ENCODE peak calls at places on chromosomes 3 and 15, in nine cellular contexts. E is ovary, L is A549, G is testis, O is heart left ventricle, I is uterus, W is transverse colon, T is IMR-90, P is body of pancreas. F is an unnamed sample. For H3K4me1, the result is how much of the 10 kb centered on the place peaks cover.

GRCh38 chr15:71110800-71111565 is 4.3 kb upstream of the THSD4 start:
- DNase-seq in E (no peak), L (no peak), G (no peak), O (no peak), I (no peak), W (no peak), T (no peak), P (no peak), F (no peak)

GRCh38 chr15:40593588-40594428 is at the start of gene KNL1:
- DNase-seq in E (peak), L (peak), G (peak), O (peak), I (peak), W (peak), T (peak), P (peak), F (peak)

GRCh38 chr3:178907081-178907480 is 164.5 kb downstream of the ZMAT3 start:
- DNase-seq in E (no peak), L (no peak), G (no peak), O (no peak), I (no peak), W (no peak), T (no peak), P (no peak), F (no peak)

GRCh38 chr3:157159037-157159761 is 748 bp downstream of the CCNL1 start:
- DNase-seq in E (peak), L (no peak), G (peak), O (peak), I (peak), W (peak), T (peak), P (peak), F (peak)

GRCh38 chr15:41417418-41417811 is 520 bp downstream of the RTF1 start:
- DNase-seq in E (peak), L (peak), G (peak), O (peak), I (peak), W (peak), T (peak), P (no peak), F (no peak)

GRCh38 chr3:197540961-197541377 is 14.8 kb downstream of the BDH1 start:
- DNase-seq in E (no peak), L (no peak), G (no peak), O (no peak), I (no peak), W (no peak), T (no peak), P (no peak), F (no peak)

GRCh38 chr3:151837057-151837456 is 23.1 kb downstream of the AADAC start:
- DNase-seq in E (no peak), L (peak), G (peak), O (no peak), I (no peak), W (no peak), T (peak), P (peak), F (no peak)

GRCh38 chr3:64368163-64369025 is 143.1 kb upstream of the PRICKLE2 start:
- DNase-seq in E (no peak), L (no peak), G (no peak), O (no peak), I (no peak), W (no peak), T (no peak), P (peak), F (no peak)

GRCh38 chr15:32107477-32108080 is 77.3 kb downstream of the CHRNA7 start:
- DNase-seq in E (no peak), L (no peak), G (no peak), O (no peak), I (no peak), W (no peak), T (no peak), P (no peak), F (no peak)

GRCh38 chr3:40258555-40258954 is 51.0 kb upstream of the EIF1B start:
- DNase-seq in E (no peak), L (no peak), G (no peak), O (no peak), I (no peak), W (no peak), T (peak), P (no peak), F (no peak)

GRCh38 chr15:59646271-59646670 is 11.0 kb downstream of the GTF2A2 start:
- DNase-seq in E (no peak), L (no peak), G (no peak), O (no peak), I (no peak), W (no peak), T (no peak), P (no peak), F (no peak)

GRCh38 chr3:127103116-127103515 is 89.8 kb upstream of the PRR23E start:
- DNase-seq in E (no peak), L (no peak), G (no peak), O (no peak), I (no peak), W (no peak), T (no peak), P (no peak), F (no peak)

GRCh38 chr3:141979050-141979671 is 102.7 kb downstream of the ATP1B3 start:
- DNase-seq in E (no peak), L (no peak), G (no peak), O (no peak), I (no peak), W (no peak), T (peak), P (no peak), F (no peak)

GRCh38 chr3:19559724-19560442 is 374.1 kb downstream of the EFHB start:
- DNase-seq in E (no peak), L (no peak), G (no peak), O (no peak), I (no peak), W (no peak), T (no peak), P (no peak), F (no peak)

GRCh38 chr3:155651489-155652223 is 93.2 kb downstream of the PLCH1 start:
- DNase-seq in E (no peak), L (no peak), G (no peak), O (no peak), I (no peak), W (no peak), T (no peak), P (no peak), F (no peak)

GRCh38 chr15:57245130-57245529 is 131.2 kb upstream of the CGNL1 start:
- DNase-seq in E (no peak), L (no peak), G (no peak), O (no peak), I (no peak), W (no peak), T (peak), P (no peak), F (no peak)

GRCh38 chr3:13577181-13578121 is 28.5 kb downstream of the FBLN2 start:
- DNase-seq in E (no peak), L (no peak), G (no peak), O (no peak), I (no peak), W (no peak), T (no peak), P (no peak), F (peak)

GRCh38 chr15:99992611-99993231 is 259.5 kb upstream of the LYSMD4 start:
- DNase-seq in E (peak), L (no peak), G (no peak), O (no peak), I (peak), W (no peak), T (no peak), P (no peak), F (peak)

GRCh38 chr3:45995370-45996192 is at the start of gene FYCO1:
- DNase-seq in E (peak), L (peak), G (peak), O (peak), I (peak), W (peak), T (peak), P (peak), F (peak)
- TF ChIP-seq POLR2A in E (peak), L (peak), G (no peak), O (peak), I (peak), W (peak), T (peak), P (peak), F (no peak)

GRCh38 chr3:15579071-15579470 is 22.3 kb downstream of the HACL1 start:
- DNase-seq in E (no peak), L (no peak), G (no peak), O (no peak), I (no peak), W (no peak), T (no peak), P (no peak), F (no peak)

GRCh38 chr3:15576475-15576874 is 24.9 kb downstream of the HACL1 start:
- DNase-seq in E (no peak), L (no peak), G (no peak), O (no peak), I (no peak), W (no peak), T (no peak), P (no peak), F (no peak)

GRCh38 chr3:15572138-15572537 is 29.2 kb downstream of the HACL1 start:
- DNase-seq in E (no peak), L (no peak), G (no peak), O (no peak), I (no peak), W (no peak), T (no peak), P (peak), F (no peak)

GRCh38 chr3:15578272-15578671 is 23.1 kb downstream of the HACL1 start:
- DNase-seq in E (no peak), L (no peak), G (no peak), O (no peak), I (no peak), W (no peak), T (no peak), P (no peak), F (no peak)

DNA sequence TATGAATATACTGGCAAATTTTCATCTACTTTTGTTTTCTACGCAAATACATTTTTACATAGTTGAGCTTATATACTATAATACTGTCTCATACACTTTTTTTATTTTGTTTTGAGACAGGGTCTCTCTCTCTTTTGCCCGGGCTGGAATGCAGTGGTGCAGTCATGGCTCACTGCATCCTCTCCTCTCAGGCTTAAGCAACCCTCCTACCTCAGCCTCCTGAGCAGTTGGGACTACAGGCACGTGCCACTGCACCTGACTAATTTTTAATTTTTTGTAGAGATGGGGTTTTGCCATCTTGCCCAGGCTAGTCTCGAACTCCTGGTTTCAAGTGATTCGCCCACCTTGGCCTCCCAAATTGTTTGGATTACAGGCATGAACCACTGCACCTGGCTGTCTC is 25.9 kb downstream of the HACL1 start:
- DNase-seq in E (no peak), L (no peak), G (no peak), O (no peak), I (no peak), W (no peak), T (no peak), P (no peak), F (no peak)
- H3K4me1 ChIP-seq in E (under half), L (under half), G (under half), O (under half), I (under half), W (under half), T (under half), P (under half), F (under half)

DNA sequence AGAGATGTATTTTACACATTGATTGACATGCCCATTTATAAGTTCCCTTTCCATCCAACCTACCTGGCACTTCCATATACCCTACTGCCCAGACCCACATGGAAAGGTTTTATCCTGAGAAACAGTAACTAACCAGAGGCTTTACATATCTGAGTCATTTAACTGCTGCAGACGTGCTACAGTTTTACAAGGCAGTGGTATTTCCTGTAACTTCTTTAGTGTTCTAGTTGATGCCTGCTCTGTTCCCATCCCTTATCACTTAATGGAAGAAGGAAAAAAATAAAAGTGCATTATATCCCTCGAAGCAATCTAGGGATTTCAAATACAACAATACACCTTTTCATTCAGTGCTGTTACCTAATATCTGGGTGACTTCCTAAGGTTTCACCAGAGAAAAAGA is 107.1 kb downstream of the TMCO5A start:
- DNase-seq in E (no peak), L (no peak), G (no peak), O (no peak), I (no peak), W (no peak), T (peak), P (no peak), F (no peak)
- H3K27ac ChIP-seq in E (no peak), L (no peak), G (no peak), O (peak), I (no peak), W (no peak), T (no peak), P (no peak), F (no peak)

DNA sequence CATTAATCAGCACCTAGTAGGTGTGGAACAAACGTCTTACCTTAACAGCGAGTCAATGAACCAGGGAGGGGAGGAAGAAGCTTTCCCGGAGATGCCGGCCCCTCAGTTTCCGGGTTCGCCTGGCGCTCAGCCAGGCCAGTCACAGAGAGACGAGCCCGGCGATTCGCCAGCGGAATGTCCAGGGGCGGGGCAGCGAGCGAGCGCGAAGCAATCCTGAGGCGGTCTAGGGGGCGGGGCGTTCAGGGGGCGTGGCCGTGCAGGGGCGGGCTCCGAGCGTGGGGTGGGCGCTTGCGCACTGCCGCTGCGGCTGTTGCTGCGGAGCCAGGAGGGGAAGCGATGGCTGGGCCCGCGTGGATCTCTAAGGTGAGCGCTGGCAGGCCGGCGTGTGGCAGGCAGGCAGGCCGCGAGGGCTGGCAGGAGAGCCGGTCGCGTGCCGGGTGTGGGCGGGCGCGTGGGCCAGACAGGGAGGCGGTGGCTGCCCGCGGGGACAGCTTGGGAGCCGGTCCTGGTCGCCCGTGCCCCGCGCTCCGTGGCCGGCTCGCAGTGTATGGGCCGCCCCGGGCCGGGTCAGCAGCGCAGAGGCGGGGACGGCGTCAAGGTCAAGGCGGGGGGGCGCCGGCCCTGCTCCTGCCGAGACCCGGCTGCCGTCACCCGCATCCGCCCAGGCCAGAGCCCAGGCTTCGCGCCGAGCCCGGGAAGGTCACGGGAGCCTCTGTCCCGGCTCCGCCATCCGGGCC is at the start of gene IDH3A:
- DNase-seq in E (peak), L (peak), G (peak), O (peak), I (peak), W (peak), T (peak), P (peak), F (peak)
- TF ChIP-seq POLR2A in E (peak), L (peak), G (peak), O (peak), I (peak), W (peak), T (peak), P (peak), F (peak)

DNA sequence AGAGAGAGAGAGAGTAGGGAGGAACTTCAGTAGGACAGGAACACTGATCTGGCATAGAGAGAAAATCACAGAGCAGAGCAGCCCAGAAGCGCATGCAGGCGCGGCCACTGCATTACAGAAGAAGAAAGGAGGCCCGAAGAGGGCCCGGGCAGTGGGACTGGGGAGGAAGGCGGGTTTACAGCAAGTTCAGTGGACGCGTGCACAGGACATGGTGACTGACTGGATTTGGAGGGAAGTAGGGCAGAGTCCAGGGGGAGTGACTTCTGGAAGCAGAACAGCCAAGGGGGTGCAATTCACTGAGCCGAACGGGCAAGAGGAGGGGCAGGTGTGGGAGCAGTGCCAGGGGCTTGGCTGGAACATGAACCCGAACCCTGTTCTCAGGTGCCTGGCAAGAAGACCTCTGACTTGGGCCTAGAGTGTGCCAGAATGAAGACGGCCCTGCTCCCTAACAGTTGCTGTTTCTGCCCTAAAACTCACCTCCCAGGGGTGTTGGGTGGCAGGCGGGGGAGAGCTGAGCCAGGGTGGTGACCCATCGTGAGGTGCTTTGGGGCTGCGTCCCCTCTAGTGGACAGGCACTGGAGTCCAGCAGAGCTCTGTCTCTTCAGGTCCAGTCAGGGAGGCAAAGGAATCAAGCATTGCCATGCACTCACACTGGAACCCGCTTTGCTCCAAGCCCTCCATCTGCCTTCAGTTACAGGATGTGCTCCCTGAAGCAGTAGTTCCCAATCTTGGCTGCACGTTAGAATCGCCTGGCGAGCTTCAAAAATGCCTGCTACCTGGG is 101.2 kb upstream of the HES1 start:
- DNase-seq in E (no peak), L (no peak), G (no peak), O (no peak), I (no peak), W (peak), T (no peak), P (no peak), F (no peak)
- H3K4me1 ChIP-seq in E (under half), L (under half), G (under half), O (under half), I (under half), W (under half), T (under half), P (under half), F (under half)

DNA sequence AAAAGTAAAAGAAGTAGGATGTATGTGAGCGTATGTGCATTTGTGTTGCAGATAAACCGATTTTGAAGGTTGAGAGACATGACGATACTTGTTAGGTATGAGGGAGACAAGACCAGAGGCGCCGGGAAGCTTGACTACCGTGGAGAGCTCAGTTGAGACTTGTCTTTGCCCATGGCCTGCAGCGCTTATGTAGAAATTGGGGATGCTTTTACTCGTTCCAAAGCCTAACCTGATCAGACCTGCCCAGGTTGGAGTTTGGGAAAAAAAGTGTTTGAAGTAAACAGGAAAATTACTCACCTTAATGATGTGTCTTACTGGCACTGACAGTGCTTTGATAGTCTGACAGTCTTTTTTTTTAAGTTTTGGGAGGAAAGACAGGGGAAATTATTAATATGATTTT is 202.8 kb downstream of the TP63 start:
- DNase-seq in E (no peak), L (no peak), G (no peak), O (no peak), I (no peak), W (no peak), T (no peak), P (no peak), F (no peak)
- H3K27ac ChIP-seq in E (no peak), L (no peak), G (no peak), O (no peak), I (no peak), W (no peak), T (no peak), P (no peak), F (no peak)

GRCh38 chr15:90883971-90884718 is at the start of gene FES:
- DNase-seq in E (peak), L (no peak), G (no peak), O (peak), I (peak), W (peak), T (peak), P (peak), F (peak)
- TF ChIP-seq POLR2A in E (peak), L (no peak), G (no peak), O (peak), I (peak), W (peak), T (no peak), P (peak), F (peak)

F was measured in spleen.